ENCODE peak calls at places on chromosome 15, in four cellular contexts. C, N, I and X are unnamed samples.

GRCh38 chr15:89433686-89434085 is 62.7 kb downstream of the RHCG start:
- DNase-seq in C (no peak), I (no peak), N (no peak), X (peak; percentile 38)

GRCh38 chr15:68666120-68666811 is 87.5 kb downstream of the CORO2B start:
- DNase-seq in N (no peak), I (no peak), C (no peak), X (no peak)

GRCh38 chr15:31104048-31104447 is 2.5 kb upstream of the TRPM1 start:
- DNase-seq in I (no peak), N (no peak), C (no peak), X (no peak)

GRCh38 chr15:37109952-37110630 is 9.7 kb upstream of the MEIS2 start:
- DNase-seq in N (peak; percentile 81), I (no peak), C (no peak), X (peak; percentile 62)

GRCh38 chr15:64197425-64197824 is 34.6 kb upstream of the PPIB start:
- DNase-seq in I (no peak), C (no peak), N (peak; percentile 17), X (no peak)

GRCh38 chr15:55108858-55109518 is 87.8 kb downstream of the RSL24D1 start:
- DNase-seq in I (no peak), N (peak; percentile 64), C (peak; percentile 34), X (peak; percentile 58)

GRCh38 chr15:75672646-75673425 is 25.1 kb downstream of the SNX33 start:
- DNase-seq in I (no peak), C (no peak), N (no peak), X (peak; percentile 41)

GRCh38 chr15:78223396-78224023 is 10.9 kb downstream of the ACSBG1 start:
- DNase-seq in N (no peak), I (no peak), C (no peak), X (no peak)

GRCh38 chr15:62413147-62413546 is 248.1 kb upstream of the C2CD4B start:
- DNase-seq in I (no peak), N (no peak), C (no peak), X (no peak)

GRCh38 chr15:44656241-44656640 is 7.2 kb downstream of the SPG11 start:
- DNase-seq in N (no peak), I (no peak), C (no peak), X (no peak)

GRCh38 chr15:68693071-68693470 is 114.3 kb downstream of the CORO2B start:
- DNase-seq in I (no peak), N (no peak), C (no peak), X (no peak)

GRCh38 chr15:33612721-33613304 is 302.0 kb downstream of the RYR3 start:
- DNase-seq in I (no peak), C (no peak), N (no peak), X (no peak)

GRCh38 chr15:68415501-68416157 is 16.3 kb downstream of the ITGA11 start:
- DNase-seq in N (no peak), I (no peak), C (no peak), X (no peak)

GRCh38 chr15:40511472-40512133 is 40.8 kb downstream of the CHST14 start:
- DNase-seq in C (peak; percentile 23), I (no peak), N (peak; percentile 82), X (peak; percentile 87)

GRCh38 chr15:38714309-38715072 is 149.9 kb upstream of the RASGRP1 start:
- DNase-seq in N (no peak), C (no peak), I (no peak), X (no peak)

GRCh38 chr15:90588427-90588826 is 58.7 kb downstream of the CRTC3 start:
- DNase-seq in I (no peak), N (no peak), C (no peak), X (no peak)

GRCh38 chr15:63531586-63531985 is 27.2 kb downstream of the USP3 start:
- DNase-seq in N (no peak), C (no peak), I (no peak), X (no peak)

GRCh38 chr15:69939513-69940440 is 157.9 kb downstream of the TLE3 start:
- DNase-seq in N (no peak), I (no peak), C (no peak), X (no peak)

GRCh38 chr15:40092416-40093223 is 16.1 kb downstream of the BMF start:
- DNase-seq in C (peak; percentile 54), I (no peak), N (peak; percentile 82), X (peak; percentile 67)

GRCh38 chr15:92817339-92817886 is 82.7 kb upstream of the CHD2 start:
- DNase-seq in C (no peak), I (no peak), N (no peak), X (no peak)

GRCh38 chr15:92821491-92822116 is 78.5 kb upstream of the CHD2 start:
- DNase-seq in N (no peak), C (no peak), I (no peak), X (no peak)

GRCh38 chr15:92820233-92821021 is 79.7 kb upstream of the CHD2 start:
- DNase-seq in C (peak; percentile 82), I (peak; percentile 35), N (peak; percentile 89), X (peak; percentile 94)

GRCh38 chr15:92818658-92819311 is 81.3 kb upstream of the CHD2 start:
- DNase-seq in C (no peak), N (no peak), I (no peak), X (no peak)

DNA sequence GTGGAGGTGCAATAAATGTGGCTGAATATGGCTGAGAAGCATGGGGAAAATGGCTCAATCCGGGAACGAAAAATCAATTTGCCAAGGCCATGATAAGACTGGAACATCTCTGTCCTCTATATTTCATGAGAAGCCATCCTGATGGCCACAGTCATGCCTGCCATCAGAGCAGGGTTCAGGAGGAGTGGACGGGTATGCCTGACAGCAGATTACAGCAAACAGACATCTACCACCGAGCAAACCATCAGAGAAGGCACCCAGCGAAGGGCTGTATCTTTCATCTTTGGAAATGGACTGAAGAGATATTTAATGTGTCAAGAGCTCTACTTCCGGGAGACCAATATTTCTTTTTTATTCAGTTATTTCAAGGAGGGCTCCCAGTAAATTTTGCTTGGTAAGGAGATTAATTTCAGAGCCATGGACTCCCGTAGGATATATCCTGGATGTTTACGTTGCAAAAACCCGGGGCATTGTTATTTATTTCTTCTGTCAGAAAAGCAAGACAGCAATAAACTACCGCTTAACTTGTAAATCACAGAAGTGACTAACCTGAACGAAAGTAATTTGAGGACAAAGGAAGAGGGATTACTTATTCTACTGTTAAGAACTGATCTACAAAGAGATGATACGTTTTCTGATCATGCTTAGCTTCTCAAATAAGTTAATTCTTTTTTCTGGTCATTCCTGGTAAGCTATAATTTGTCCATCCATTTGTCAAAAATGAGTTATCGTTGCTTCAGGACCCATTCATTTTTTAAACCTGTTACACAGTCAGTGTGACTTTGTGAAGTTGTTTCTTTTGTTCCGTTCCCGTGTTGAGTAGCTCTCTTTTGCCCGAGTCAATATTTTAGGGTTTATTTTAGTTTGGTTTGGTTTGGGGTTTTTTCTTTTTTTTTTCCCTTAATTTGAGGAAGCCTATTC is 80.6 kb upstream of the CHD2 start:
- DNase-seq in C (no peak), I (no peak), N (no peak), X (no peak)
- TF ChIP-seq POLR2A in C (no peak), I (no peak), N (no peak), X (no peak)

DNA sequence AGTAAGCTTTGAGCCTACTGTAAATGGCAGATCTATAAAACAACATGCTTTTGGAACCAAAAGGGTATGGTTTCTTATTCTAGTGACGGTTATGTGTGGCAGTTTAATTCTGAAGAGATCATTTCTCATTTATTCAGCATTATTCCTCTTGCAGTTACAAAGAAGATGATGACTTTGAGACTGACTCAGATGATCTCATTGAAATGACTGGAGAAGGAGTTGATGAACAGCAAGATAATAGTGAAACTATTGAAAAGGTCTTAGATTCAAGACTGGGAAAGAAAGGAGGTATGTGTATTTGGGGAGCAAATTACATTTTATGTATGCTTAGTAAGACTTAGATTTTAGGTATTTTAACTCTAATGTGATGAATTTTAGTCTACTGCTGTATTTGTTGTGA is 41.5 kb downstream of the CHD2 start:
- DNase-seq in I (no peak), C (no peak), N (no peak), X (no peak)
- H3K27ac ChIP-seq in I (no peak overlapping the region), C (no peak overlapping the region), N (no peak overlapping the region), X (no peak overlapping the region)

DNA sequence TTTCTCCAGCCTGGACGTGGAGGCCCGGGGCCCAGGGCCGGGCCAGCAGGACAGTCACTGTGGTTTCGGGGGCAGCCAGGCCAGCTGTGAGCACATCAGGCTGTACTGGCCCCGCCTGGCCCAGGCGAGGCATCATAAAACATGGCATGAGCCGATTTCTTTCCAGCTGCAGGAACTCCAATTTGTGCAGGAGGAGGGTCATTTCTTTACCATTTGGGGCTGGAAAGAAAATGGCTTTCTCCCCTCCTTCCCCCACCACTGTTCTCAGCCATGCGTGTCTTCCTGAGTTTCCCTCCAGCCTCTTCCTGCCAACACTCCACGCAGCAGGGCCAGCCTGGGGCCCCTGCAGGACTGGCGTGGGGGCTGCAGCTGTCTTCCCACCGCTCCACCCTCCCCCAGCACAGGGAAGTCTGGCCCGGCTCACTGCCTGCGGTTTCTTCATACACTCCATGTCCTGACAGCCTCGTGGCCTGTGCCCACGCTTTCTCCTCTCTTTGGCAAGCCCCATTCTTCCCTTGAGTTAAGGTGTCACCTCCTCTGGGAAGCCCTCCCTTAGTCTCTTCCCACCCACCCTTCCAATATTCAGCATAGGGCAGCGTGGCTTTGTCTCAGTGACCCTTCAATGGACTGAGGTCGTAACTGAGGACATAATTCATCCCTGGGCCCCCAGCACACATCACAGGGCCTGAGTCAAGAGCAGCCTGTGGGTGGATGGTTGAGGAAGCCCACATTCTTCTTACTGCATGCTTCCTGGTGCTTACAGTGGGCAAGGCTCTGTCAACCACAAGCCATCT is 135.8 kb downstream of the CHSY1 start:
- DNase-seq in C (peak; percentile 38), N (peak; percentile 35), I (no peak), X (no peak)
- H3K4me3 ChIP-seq in C (no peak overlapping the region), N (no peak overlapping the region), I (no peak overlapping the region), X (no peak overlapping the region)

GRCh38 chr15:101490922-101491738 is 1.6 kb upstream of the PCSK6 start:
- DNase-seq in I (no peak), C (no peak), N (no peak), X (no peak)

GRCh38 chr15:101490408-101490891 is 943 bp upstream of the PCSK6 start:
- DNase-seq in C (no peak), I (no peak), N (no peak), X (no peak)

GRCh38 chr15:101489236-101489632 is 273 bp downstream of the PCSK6 start:
- DNase-seq in C (no peak), I (no peak), N (no peak), X (peak; percentile 57)

GRCh38 chr15:101488300-101489164 is 975 bp downstream of the PCSK6 start:
- DNase-seq in I (no peak), N (no peak), C (no peak), X (no peak)

GRCh38 chr15:101489633-101490407 is at the start of gene PCSK6:
- DNase-seq in C (no peak), I (no peak), N (no peak), X (no peak)
- TF ChIP-seq POLR2A in C (no peak), I (no peak), N (no peak), X (no peak)

DNA sequence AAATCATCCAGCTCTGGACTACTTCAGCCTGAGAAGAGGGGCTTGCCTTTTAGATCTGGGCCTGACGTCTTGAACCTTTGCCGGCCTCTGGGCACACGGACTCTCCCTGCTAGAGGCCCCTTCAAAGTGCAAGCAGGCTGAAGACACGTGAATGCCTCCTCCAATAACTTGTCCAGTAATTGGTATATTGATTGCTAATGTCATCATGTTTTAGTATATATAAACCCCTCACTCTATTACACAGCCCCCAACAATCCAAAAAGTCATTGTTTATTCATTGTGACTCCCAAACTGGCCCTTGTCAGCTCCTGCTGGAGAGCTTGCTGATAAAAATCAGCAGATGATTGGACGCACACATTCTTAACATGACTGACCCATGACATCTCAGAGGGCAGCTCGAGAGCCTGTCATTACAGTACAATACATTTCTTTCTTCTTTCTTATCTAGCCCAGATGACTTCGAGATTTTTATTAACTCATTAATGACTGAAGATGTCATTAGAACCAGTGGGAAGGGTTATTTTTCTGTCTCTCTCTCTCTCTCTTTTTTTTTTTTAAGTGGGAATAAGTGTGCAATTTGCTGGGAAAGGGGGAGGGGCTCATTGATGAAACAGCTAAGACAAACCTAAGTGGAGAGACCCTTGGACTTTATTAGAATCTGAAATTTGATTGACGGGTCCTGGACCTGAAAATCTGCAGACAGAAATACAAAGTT is 65.5 kb upstream of the NR2F2 start:
- DNase-seq in I (no peak), C (no peak), N (no peak), X (no peak)
- H3K27ac ChIP-seq in I (no peak overlapping the region), C (peak overlapping the region; percentile 79), N (no peak overlapping the region), X (peak overlapping the region; percentile 77)